ENCODE peak calls at places on chromosomes 1 and 21, in five cellular contexts. X, C, Q, H and M are unnamed samples.

GRCh38 chr1:86972262-86972661 is 57.8 kb downstream of the HS2ST1 start:
- DNase-seq in X (no peak), C (peak), Q (no peak), H (no peak), M (no peak)

GRCh38 chr1:222618880-222619321 is 1.0 kb downstream of the MIA3 start:
- DNase-seq in X (peak), C (no peak), Q (no peak), H (peak), M (peak)

GRCh38 chr1:88618331-88618730 is 65.7 kb upstream of the PKN2 start:
- DNase-seq in X (no peak), C (no peak), Q (no peak), H (no peak), M (no peak)

GRCh38 chr1:103365860-103366569 is 159.5 kb upstream of the RNPC3 start:
- DNase-seq in X (no peak), C (no peak), Q (no peak), H (no peak), M (no peak)

GRCh38 chr1:171507435-171507834 is 22.1 kb downstream of the PRRC2C start:
- DNase-seq in X (no peak), C (no peak), Q (no peak), H (no peak), M (no peak)

GRCh38 chr1:100073531-100073930 is 59.2 kb downstream of the SASS6 start:
- DNase-seq in X (no peak), C (no peak), Q (no peak), H (no peak), M (no peak)

GRCh38 chr1:205504311-205505075 is at the start of gene CDK18:
- DNase-seq in X (peak), C (peak), Q (no peak), H (peak), M (peak)

GRCh38 chr1:43973981-43974442 is 748 bp upstream of the ATP6V0B start:
- DNase-seq in X (no peak), C (no peak), Q (no peak), H (no peak), M (no peak)

GRCh38 chr1:8518490-8518801 is 200.5 kb downstream of the SLC45A1 start:
- DNase-seq in X (no peak), C (no peak), Q (no peak), H (no peak), M (no peak)

GRCh38 chr1:228830954-228831481 is 95.7 kb downstream of the RHOU start:
- DNase-seq in X (no peak), C (no peak), Q (no peak), H (no peak), M (no peak)

GRCh38 chr1:214970016-214970415 is 112.5 kb upstream of the KCNK2 start:
- DNase-seq in X (no peak), C (no peak), Q (no peak), H (no peak), M (no peak)

GRCh38 chr1:240765732-240766363 is 153.9 kb upstream of the GREM2 start:
- DNase-seq in X (no peak), C (no peak), Q (no peak), H (no peak), M (no peak)

GRCh38 chr1:185317886-185318310 is 855 bp upstream of the IVNS1ABP start:
- DNase-seq in X (peak), C (peak), Q (peak), H (peak), M (peak)

GRCh38 chr1:21302747-21303715 is 12.8 kb upstream of the ECE1 start:
- DNase-seq in X (peak), C (no peak), Q (no peak), H (no peak), M (peak)

GRCh38 chr1:97500696-97501297 is 420.0 kb downstream of the DPYD start:
- DNase-seq in X (no peak), C (no peak), Q (no peak), H (peak), M (no peak)

GRCh38 chr1:25902462-25902861 is 3.8 kb downstream of the STMN1 start:
- DNase-seq in X (no peak), C (no peak), Q (no peak), H (no peak), M (no peak)

GRCh38 chr1:48677306-48678287 is 99.1 kb downstream of the BEND5 start:
- DNase-seq in X (peak), C (peak), Q (no peak), H (peak), M (peak)

GRCh38 chr1:198922638-198923430 is 284.0 kb downstream of the PTPRC start:
- DNase-seq in X (no peak), C (no peak), Q (no peak), H (no peak), M (no peak)

GRCh38 chr21:44199448-44199847 is 41.3 kb downstream of the ICOSLG start:
- DNase-seq in X (no peak), C (no peak), Q (no peak), H (no peak), M (peak)

GRCh38 chr1:211783897-211784296 is 46.7 kb downstream of the LPGAT1 start:
- DNase-seq in X (peak), C (no peak), Q (no peak), H (no peak), M (peak)

GRCh38 chr1:100313382-100313781 is 38.9 kb upstream of the CDC14A start:
- DNase-seq in X (no peak), C (no peak), Q (no peak), H (no peak), M (no peak)

GRCh38 chr1:170149971-170150370 is 4.2 kb downstream of the NTMT2 start:
- DNase-seq in X (no peak), C (no peak), Q (no peak), H (no peak), M (no peak)

GRCh38 chr1:115090547-115090946 is 1.2 kb upstream of the TSPAN2 start:
- DNase-seq in X (no peak), C (no peak), Q (no peak), H (no peak), M (no peak)

GRCh38 chr1:116765962-116766361 is 11.7 kb downstream of the CD2 start:
- DNase-seq in X (no peak), C (no peak), Q (no peak), H (no peak), M (no peak)

GRCh38 chr1:211653329-211653728 is 22.1 kb downstream of the NEK2 start:
- DNase-seq in X (no peak), C (no peak), Q (no peak), H (no peak), M (no peak)

GRCh38 chr1:44270666-44271628 is 57.7 kb downstream of the DMAP1 start:
- DNase-seq in X (peak), C (peak), Q (no peak), H (no peak), M (peak)

GRCh38 chr1:94739521-94740061 is 80.6 kb upstream of the SLC44A3 start:
- DNase-seq in X (no peak), C (no peak), Q (no peak), H (no peak), M (no peak)

GRCh38 chr1:59404725-59405124 is 107.8 kb downstream of the FGGY start:
- DNase-seq in X (no peak), C (no peak), Q (no peak), H (no peak), M (no peak)

GRCh38 chr21:45253180-45253579 is 34.5 kb downstream of the POFUT2 start:
- DNase-seq in X (no peak), C (no peak), Q (no peak), H (no peak), M (no peak)

GRCh38 chr21:27648560-27648959 is 681.7 kb upstream of the ADAMTS5 start:
- DNase-seq in X (no peak), C (no peak), Q (no peak), H (no peak), M (no peak)

GRCh38 chr1:211638723-211639122 is 36.7 kb downstream of the NEK2 start:
- DNase-seq in X (no peak), C (no peak), Q (no peak), H (no peak), M (no peak)

GRCh38 chr1:56516539-56517252 is 62.7 kb downstream of the PLPP3 start:
- DNase-seq in X (peak), C (peak), Q (no peak), H (no peak), M (peak)

GRCh38 chr1:25774921-25775774 is 24.8 kb upstream of the SELENON start:
- DNase-seq in X (no peak), C (no peak), Q (peak), H (no peak), M (peak)